ENCODE peak calls at places on chromosomes 5 and 9, in nine cellular contexts. D is WERI-Rb-1; B is sigmoid colon; G is naive thymus-derived CD4-positive, alpha-beta T cell; F is neuronal stem cell; L is CD8-positive, alpha-beta T cell; O is prostate gland; Z is upper lobe of right lung; T is thyroid gland. C is an unnamed sample.

GRCh38 chr5:105563842-105564241 is 2001.3 kb upstream of the NUDT12 start:
- DNase-seq in Z (no peak), F (no peak), O (no peak), D (no peak), T (no peak), B (no peak), L (no peak), G (no peak), C (no peak)

GRCh38 chr5:55324815-55325418 is 17.1 kb downstream of the MTREX start:
- DNase-seq in G (peak; percentile 37), O (no peak), Z (no peak), L (no peak), D (no peak), F (no peak), T (no peak), B (no peak), C (peak; percentile 41)

GRCh38 chr9:93207326-93207814 is 23.4 kb downstream of the WNK2 start:
- DNase-seq in O (no peak), B (peak; percentile 87), T (peak; percentile 55), F (no peak), L (no peak), Z (no peak), D (peak; percentile 57), G (no peak), C (no peak)

GRCh38 chr9:122338989-122339388 is 31.8 kb upstream of the PTGS1 start:
- DNase-seq in L (no peak), F (no peak), Z (no peak), B (no peak), D (no peak), T (no peak), G (no peak), O (no peak), C (no peak)

GRCh38 chr5:132557425-132557805 is 638 bp downstream of the RAD50 start:
- DNase-seq in B (peak; percentile 71), D (peak; percentile 46), O (peak; percentile 14), Z (peak; percentile 68), G (no peak), F (no peak), T (peak; percentile 60), L (peak; percentile 54), C (peak; percentile 73)

GRCh38 chr9:78115073-78115472 is 83.5 kb upstream of the GNAQ start:
- DNase-seq in B (no peak), O (no peak), G (peak; percentile 11), F (no peak), Z (no peak), T (no peak), L (no peak), D (no peak), C (peak; percentile 77)

GRCh38 chr9:123450096-123450495 is 94.1 kb downstream of the CRB2 start:
- DNase-seq in G (no peak), T (no peak), F (no peak), B (no peak), Z (no peak), O (no peak), D (no peak), L (no peak), C (no peak)

GRCh38 chr5:11143456-11144267 is 382.6 kb upstream of the DAP start:
- DNase-seq in Z (no peak), T (no peak), D (no peak), O (no peak), B (no peak), L (no peak), G (no peak), F (no peak), C (no peak)

GRCh38 chr9:35357116-35357515 is 132.8 kb upstream of the RUSC2 start:
- DNase-seq in D (no peak), Z (no peak), G (no peak), F (no peak), B (no peak), L (no peak), T (no peak), O (no peak), C (no peak)

GRCh38 chr9:136686794-136687711 is at the start of gene AGPAT2:
- DNase-seq in O (peak; percentile 76), L (peak; percentile 70), Z (peak; percentile 94), F (no peak), G (peak; percentile 35), D (peak; percentile 89), B (peak; percentile 83), T (peak; percentile 85), C (peak; percentile 72)

DNA sequence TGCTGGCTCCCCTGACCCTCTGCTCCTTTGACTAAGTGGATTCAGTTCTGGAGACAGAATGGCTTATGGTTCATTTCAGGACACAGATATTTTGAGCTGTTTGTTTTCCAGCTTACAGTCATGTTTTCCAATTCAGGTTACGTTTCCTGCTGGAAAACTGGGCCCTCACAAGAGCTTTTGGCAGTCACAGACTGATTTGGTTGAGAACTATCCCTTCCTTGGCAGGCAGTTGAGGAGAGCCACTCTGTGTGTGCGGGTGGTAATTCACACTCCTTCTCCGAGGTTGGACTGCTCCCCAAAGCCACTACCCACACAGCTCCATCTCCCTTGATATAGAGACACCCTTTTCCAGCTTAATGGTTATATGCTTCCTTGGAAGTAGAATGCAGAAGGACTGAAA is 534.5 kb downstream of the TMEM38B start:
- DNase-seq in O (no peak), B (no peak), Z (no peak), L (no peak), D (no peak), F (no peak), G (no peak), T (no peak), C (no peak)
- H3K9me3 ChIP-seq in O (no peaks in the 10 kb centered on the region), B (no peaks in the 10 kb centered on the region), Z (no peaks in the 10 kb centered on the region), L (no peaks in the 10 kb centered on the region), D (no peaks in the 10 kb centered on the region), F (peaks cover 7% of the 10 kb centered on the region), G (peaks cover 2% of the 10 kb centered on the region), T (no peaks in the 10 kb centered on the region), C (no peaks in the 10 kb centered on the region)

GRCh38 chr5:45799388-45799787 is 103.2 kb upstream of the HCN1 start:
- DNase-seq in Z (no peak), B (no peak), G (no peak), T (no peak), D (no peak), O (no peak), F (no peak), L (no peak), C (no peak)

GRCh38 chr5:45796959-45797553 is 100.9 kb upstream of the HCN1 start:
- DNase-seq in T (no peak), G (no peak), D (no peak), O (no peak), F (no peak), L (no peak), Z (no peak), B (no peak), C (peak; percentile 21)

GRCh38 chr5:45795458-45795857 is 99.3 kb upstream of the HCN1 start:
- DNase-seq in O (no peak), T (no peak), F (no peak), G (no peak), Z (no peak), B (no peak), L (no peak), D (peak; percentile 27), C (no peak)

DNA sequence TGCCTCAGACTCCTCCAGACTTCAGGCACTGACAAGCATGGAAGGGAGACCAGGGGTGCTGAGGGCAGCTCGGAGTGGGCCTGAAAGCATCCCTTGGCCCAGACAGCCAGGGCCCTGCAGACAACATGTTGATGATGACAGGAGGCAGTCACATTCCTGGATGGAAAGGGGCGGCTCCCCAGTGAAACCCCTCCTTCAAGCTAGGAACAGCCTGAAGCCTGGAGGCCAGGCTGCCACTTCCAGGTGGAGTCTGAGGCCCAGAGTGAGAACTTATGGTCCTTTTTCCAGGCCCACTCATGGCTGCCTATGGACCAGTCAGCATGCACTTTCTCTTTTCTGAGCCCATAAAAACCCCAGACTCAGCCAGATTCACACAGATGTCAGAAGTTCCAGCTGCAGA is 104.2 kb upstream of the HCN1 start:
- DNase-seq in D (no peak), T (no peak), B (no peak), G (no peak), Z (peak; percentile 33), O (no peak), F (no peak), L (no peak), C (no peak)
- H3K9me3 ChIP-seq in D (peaks cover 9% of the 10 kb centered on the region), T (no peaks in the 10 kb centered on the region), B (no peaks in the 10 kb centered on the region), G (peaks cover 22% of the 10 kb centered on the region), Z (peaks cover 4% of the 10 kb centered on the region), O (no peaks in the 10 kb centered on the region), F (no peaks in the 10 kb centered on the region), L (no peaks in the 10 kb centered on the region), C (peaks cover 7% of the 10 kb centered on the region)

DNA sequence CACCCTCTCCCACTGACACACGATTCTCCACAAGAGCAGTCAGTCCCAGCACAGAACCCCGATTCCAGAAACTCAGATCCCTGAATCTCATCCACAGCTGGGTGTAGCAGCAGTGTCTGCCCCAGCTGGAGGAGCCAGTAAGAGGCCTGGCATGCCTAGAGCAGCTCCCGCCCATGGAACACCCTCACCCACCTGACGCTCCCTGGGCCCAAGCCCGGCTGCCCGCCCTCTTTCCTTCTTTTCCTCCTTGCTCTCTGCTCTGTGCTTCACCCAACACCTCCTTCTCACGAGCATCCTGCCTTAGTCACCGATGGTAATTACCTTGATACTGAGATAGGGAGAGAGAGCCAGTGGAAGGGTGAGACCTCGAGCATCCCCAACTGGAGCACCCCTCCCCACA is 8.7 kb downstream of the PCDH1 start:
- DNase-seq in F (no peak), O (peak; percentile 59), D (no peak), Z (peak; percentile 59), B (no peak), T (no peak), G (no peak), L (no peak), C (no peak)
- H3K9me3 ChIP-seq in F (no peaks in the 10 kb centered on the region), O (no peaks in the 10 kb centered on the region), D (no peaks in the 10 kb centered on the region), Z (no peaks in the 10 kb centered on the region), B (no peaks in the 10 kb centered on the region), T (no peaks in the 10 kb centered on the region), G (no peaks in the 10 kb centered on the region), L (no peaks in the 10 kb centered on the region), C (no peaks in the 10 kb centered on the region)

GRCh38 chr9:111548623-111549022 is 23.6 kb downstream of the ZNF483 start:
- DNase-seq in F (no peak), T (no peak), B (no peak), L (no peak), G (no peak), O (no peak), Z (no peak), D (no peak), C (no peak)

GRCh38 chr9:111542497-111543254 is 17.7 kb downstream of the ZNF483 start:
- DNase-seq in G (no peak), O (no peak), L (no peak), D (no peak), Z (no peak), B (no peak), F (no peak), T (no peak), C (no peak)
- H3K9me3 ChIP-seq in G (peaks cover 69% of the 10 kb centered on the region), O (peaks cover 12% of the 10 kb centered on the region), L (peaks cover 55% of the 10 kb centered on the region), D (peaks cover 60% of the 10 kb centered on the region), Z (peaks cover 90% of the 10 kb centered on the region), B (peaks cover 86% of the 10 kb centered on the region), F (peaks cover 96% of the 10 kb centered on the region), T (peaks cover 19% of the 10 kb centered on the region), C (peaks cover 35% of the 10 kb centered on the region)

DNA sequence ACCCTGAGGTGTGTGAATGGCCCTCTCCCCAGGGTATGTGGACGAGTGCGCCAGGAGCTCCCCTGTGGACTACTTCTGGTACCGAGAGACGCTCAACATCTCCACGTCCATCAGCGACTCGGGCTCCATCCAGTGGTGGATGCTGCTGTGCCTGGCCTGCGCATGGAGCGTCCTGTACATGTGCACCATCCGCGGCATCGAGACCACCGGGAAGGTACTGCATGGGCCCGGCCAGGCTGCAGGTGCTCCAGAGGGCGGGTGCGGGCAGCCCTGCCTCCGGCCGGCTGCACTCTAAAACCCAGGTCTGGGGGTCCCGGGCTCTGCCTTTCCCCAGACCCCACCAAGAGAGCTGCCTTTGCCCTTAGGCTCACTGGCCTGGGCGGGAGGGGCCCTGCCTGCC is 10.9 kb downstream of the SLC6A19 start:
- DNase-seq in G (no peak), D (no peak), T (no peak), Z (no peak), L (no peak), B (no peak), O (no peak), F (no peak), C (no peak)
- H3K9me3 ChIP-seq in G (no peaks in the 10 kb centered on the region), D (peaks cover 7% of the 10 kb centered on the region), T (no peaks in the 10 kb centered on the region), Z (no peaks in the 10 kb centered on the region), L (no peaks in the 10 kb centered on the region), B (no peaks in the 10 kb centered on the region), O (no peaks in the 10 kb centered on the region), F (no peaks in the 10 kb centered on the region), C (no peaks in the 10 kb centered on the region)